ENCODE peak calls at places on chromosomes 13 and 19, in ten cellular contexts. C, A, V, H, Q, O, M, Z, F and P are unnamed samples.

GRCh38 chr19:46480409-46480808 is 9.0 kb upstream of the PNMA8A start:
- DNase-seq in C (peak), A (peak), V (no peak), H (no peak), Q (peak), O (no peak), M (no peak), Z (peak), F (no peak), P (no peak)

GRCh38 chr13:74290324-74290773 is 156.1 kb upstream of the KLF12 start:
- DNase-seq in C (peak), A (peak), V (no peak), H (peak), Q (peak), O (peak), M (no peak), Z (peak), F (no peak), P (peak)

GRCh38 chr19:52492991-52493470 is 34.4 kb upstream of the ZNF808 start:
- DNase-seq in C (peak), A (no peak), V (peak), H (peak), Q (no peak), O (no peak), M (peak), Z (no peak), F (no peak), P (no peak)

GRCh38 chr19:12346896-12347295 is 13.5 kb upstream of the ZNF563 start:
- DNase-seq in C (no peak), A (no peak), V (no peak), H (no peak), Q (no peak), O (no peak), M (no peak), Z (no peak), F (no peak), P (no peak)

GRCh38 chr13:52862358-52863206 is 14.1 kb upstream of the PCDH8 start:
- DNase-seq in C (no peak), A (peak), V (no peak), H (peak), Q (no peak), O (no peak), M (no peak), Z (no peak), F (no peak), P (no peak)

GRCh38 chr19:7744199-7744786 is 3.0 kb downstream of the CD209 start:
- DNase-seq in C (no peak), A (no peak), V (no peak), H (no peak), Q (no peak), O (no peak), M (no peak), Z (no peak), F (no peak), P (no peak)

GRCh38 chr19:7926727-7927604 is 1.0 kb upstream of the CTXN1 start:
- DNase-seq in C (no peak), A (no peak), V (peak), H (no peak), Q (no peak), O (no peak), M (no peak), Z (peak), F (peak), P (no peak)

GRCh38 chr13:51278426-51279130 is 56.4 kb downstream of the FAM124A start:
- DNase-seq in C (no peak), A (no peak), V (no peak), H (no peak), Q (no peak), O (no peak), M (no peak), Z (no peak), F (no peak), P (no peak)

GRCh38 chr13:51542358-51542972 is 41.8 kb upstream of the WDFY2 start:
- DNase-seq in C (no peak), A (peak), V (no peak), H (peak), Q (no peak), O (no peak), M (no peak), Z (no peak), F (no peak), P (no peak)

GRCh38 chr13:51444922-51445321 is 7.9 kb downstream of the INTS6 start:
- DNase-seq in C (no peak), A (peak), V (no peak), H (no peak), Q (peak), O (no peak), M (no peak), Z (no peak), F (no peak), P (no peak)

GRCh38 chr13:113903361-113903760 is 39.5 kb upstream of the GAS6 start:
- DNase-seq in C (no peak), A (no peak), V (no peak), H (no peak), Q (peak), O (no peak), M (no peak), Z (no peak), F (no peak), P (no peak)

GRCh38 chr13:73090812-73091187 is 32.0 kb downstream of the KLF5 start:
- DNase-seq in C (no peak), A (no peak), V (no peak), H (no peak), Q (no peak), O (no peak), M (no peak), Z (no peak), F (no peak), P (no peak)

GRCh38 chr13:23753523-23753922 is 135.7 kb downstream of the MIPEP start:
- DNase-seq in C (peak), A (peak), V (no peak), H (no peak), Q (peak), O (no peak), M (no peak), Z (no peak), F (no peak), P (no peak)

GRCh38 chr19:33778089-33778791 is 18.4 kb upstream of the KCTD15 start:
- DNase-seq in C (peak), A (peak), V (peak), H (peak), Q (peak), O (peak), M (peak), Z (peak), F (peak), P (peak)

GRCh38 chr13:69050696-69051095 is 1056.9 kb upstream of the ATXN8OS start:
- DNase-seq in C (no peak), A (no peak), V (no peak), H (no peak), Q (no peak), O (no peak), M (no peak), Z (no peak), F (no peak), P (no peak)

GRCh38 chr13:102839462-102839861 is 6.4 kb upstream of the ERCC5 start:
- DNase-seq in C (no peak), A (peak), V (no peak), H (no peak), Q (peak), O (no peak), M (no peak), Z (no peak), F (no peak), P (no peak)

GRCh38 chr13:42804244-42804868 is 23.0 kb downstream of the FAM216B start:
- DNase-seq in C (no peak), A (peak), V (no peak), H (no peak), Q (peak), O (no peak), M (no peak), Z (no peak), F (no peak), P (peak)

GRCh38 chr19:30482956-30483355 is 110.8 kb downstream of the ZNF536 start:
- DNase-seq in C (no peak), A (no peak), V (no peak), H (no peak), Q (no peak), O (no peak), M (no peak), Z (no peak), F (no peak), P (no peak)

GRCh38 chr13:42633495-42633894 is 59.5 kb downstream of the TNFSF11 start:
- DNase-seq in C (peak), A (no peak), V (no peak), H (no peak), Q (no peak), O (no peak), M (no peak), Z (no peak), F (no peak), P (no peak)

GRCh38 chr13:88979465-88980180 is 1308.5 kb downstream of the SLITRK5 start:
- DNase-seq in C (peak), A (peak), V (no peak), H (no peak), Q (no peak), O (no peak), M (no peak), Z (peak), F (no peak), P (no peak)
- TF ChIP-seq CTCF in C (peak), A (no peak), V (no peak), H (no peak), Q (no peak), O (no peak), M (peak), Z (peak), F (no peak), P (peak)

DNA sequence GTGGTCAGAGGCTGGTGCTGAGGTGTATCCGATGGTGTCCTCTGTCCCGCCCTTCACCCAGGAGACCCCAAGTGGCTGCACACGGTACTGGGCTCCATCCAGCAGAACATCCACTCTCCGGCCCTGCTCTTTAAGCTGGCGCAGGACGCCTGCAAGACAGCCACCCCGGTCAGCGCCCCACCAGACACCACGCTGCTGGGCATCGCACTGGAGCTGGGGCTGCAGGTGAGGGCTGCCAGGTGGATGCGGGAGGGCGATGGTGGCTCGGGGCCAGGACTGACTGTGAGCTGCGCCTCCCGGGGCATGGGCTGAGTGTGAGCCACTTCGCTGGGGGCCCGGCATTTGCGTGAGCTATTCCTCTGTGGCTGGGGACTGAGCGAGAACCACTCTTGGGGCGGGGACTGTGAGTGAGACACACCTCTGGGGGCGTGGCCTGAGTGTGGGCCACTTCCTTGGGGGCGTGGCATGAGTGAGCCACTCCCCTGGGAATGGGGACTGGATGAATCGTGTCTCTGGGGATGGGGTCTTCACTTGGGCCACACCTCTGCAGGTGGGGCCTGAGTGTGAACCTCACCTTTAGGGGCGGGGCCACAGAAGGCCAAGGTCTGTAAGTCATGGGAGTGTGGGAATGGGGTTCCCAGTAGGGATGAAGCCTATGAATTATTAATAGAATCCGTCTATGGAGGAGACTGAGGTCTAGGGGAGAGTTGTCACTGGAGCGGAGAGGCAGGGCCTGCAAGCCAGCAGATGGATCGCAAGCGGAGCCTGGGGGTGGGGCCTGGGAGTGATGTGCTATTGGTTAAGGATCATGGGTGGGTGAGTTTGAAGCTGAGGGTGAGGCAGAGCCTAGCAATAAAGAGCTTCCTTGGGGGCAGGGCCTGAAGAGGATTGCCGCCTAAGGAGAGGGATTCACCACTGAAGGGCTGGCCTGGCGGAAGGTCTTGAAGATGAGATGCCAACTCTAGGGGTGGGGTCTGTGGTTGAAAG is 30.5 kb downstream of the ZSWIM4 start:
- DNase-seq in C (peak), A (no peak), V (no peak), H (no peak), Q (no peak), O (no peak), M (no peak), Z (no peak), F (no peak), P (no peak)
- TF ChIP-seq CTCF in C (no peak), A (no peak), V (no peak), H (no peak), Q (no peak), O (no peak), M (no peak), Z (no peak), F (no peak), P (no peak)

GRCh38 chr13:50123862-50124535 is 108.8 kb downstream of the KCNRG start:
- DNase-seq in C (peak), A (peak), V (no peak), H (no peak), Q (peak), O (peak), M (no peak), Z (peak), F (peak), P (peak)
- TF ChIP-seq CTCF in C (no peak), A (no peak), V (no peak), H (peak), Q (peak), O (no peak), M (peak), Z (no peak), F (no peak), P (no peak)

GRCh38 chr19:54440641-54441040 is 8.4 kb upstream of the LENG8 start:
- DNase-seq in C (no peak), A (no peak), V (no peak), H (no peak), Q (no peak), O (no peak), M (no peak), Z (no peak), F (no peak), P (no peak)
- TF ChIP-seq CTCF in C (no peak), A (no peak), V (no peak), H (no peak), Q (no peak), O (no peak), M (no peak), Z (no peak), F (no peak), P (no peak)

DNA sequence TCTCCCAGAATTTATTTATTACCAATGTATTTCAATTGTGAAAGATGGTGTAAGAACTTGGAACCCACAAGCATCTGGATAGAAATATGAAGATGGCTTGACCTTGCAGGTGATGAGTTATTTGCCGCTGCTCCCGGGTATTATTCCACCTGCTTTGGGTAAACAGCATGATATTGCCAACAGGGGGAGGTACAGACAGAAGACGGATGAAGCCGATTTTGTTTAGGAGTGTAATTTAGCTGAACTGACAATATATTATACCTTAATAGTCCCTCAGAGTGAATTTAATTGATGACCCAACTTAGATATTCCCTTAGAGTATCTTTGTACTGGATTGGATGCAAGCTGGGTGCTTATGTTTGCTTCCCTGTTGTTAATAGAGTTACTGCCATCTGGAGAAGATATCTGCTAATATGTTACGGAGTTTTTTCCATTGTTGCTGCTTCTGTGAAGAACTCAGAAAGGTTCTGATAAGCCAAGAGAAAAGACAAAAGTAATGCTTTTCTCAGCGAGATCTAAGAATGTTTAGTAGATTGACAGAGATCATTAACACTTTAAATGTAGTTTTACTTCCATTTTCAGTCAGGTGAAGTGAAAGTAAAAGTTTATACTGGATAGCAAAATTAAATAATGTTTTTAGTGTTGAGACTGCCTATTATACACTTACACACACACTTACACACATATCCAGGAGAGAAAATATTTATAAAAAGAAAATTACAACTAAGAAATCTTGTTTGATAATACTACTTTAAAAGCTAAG is 2220.8 kb upstream of the PCDH20 start:
- DNase-seq in C (no peak), A (no peak), V (no peak), H (no peak), Q (no peak), O (no peak), M (no peak), Z (no peak), F (no peak), P (peak)
- TF ChIP-seq CTCF in C (peak), A (no peak), V (peak), H (peak), Q (no peak), O (no peak), M (no peak), Z (no peak), F (no peak), P (peak)